ENCODE peak calls at places on chromosome 21, in five cellular contexts. L, B, K, Y and U are unnamed samples.

GRCh38 chr21:37658994-37659458 is 257.2 kb downstream of the KCNJ6 start:
- DNase-seq in L (peak; percentile 86), B (peak; percentile 77), K (no peak), Y (no peak), U (peak; percentile 18)

GRCh38 chr21:36773111-36773510 is 74.2 kb downstream of the SIM2 start:
- DNase-seq in L (peak; percentile 53), B (peak; percentile 76), K (no peak), Y (peak; percentile 83), U (no peak)

GRCh38 chr21:33007747-33008146 is 18.0 kb upstream of the OLIG2 start:
- DNase-seq in L (no peak), B (no peak), K (no peak), Y (no peak), U (no peak)

GRCh38 chr21:32889596-32889995 is 118.0 kb upstream of the PAXBP1 start:
- DNase-seq in L (peak; percentile 32), B (no peak), K (no peak), Y (no peak), U (no peak)

GRCh38 chr21:46427516-46427915 is 31.2 kb upstream of the DIP2A start:
- DNase-seq in L (no peak), B (no peak), K (no peak), Y (no peak), U (no peak)

GRCh38 chr21:36028127-36029069 is 31.9 kb downstream of the SETD4 start:
- DNase-seq in L (peak; percentile 90), B (peak; percentile 62), K (peak; percentile 71), Y (peak; percentile 89), U (peak; percentile 91)

GRCh38 chr21:36092676-36093075 is 22.9 kb downstream of the CBR1 start:
- DNase-seq in L (no peak), B (no peak), K (no peak), Y (no peak), U (no peak)

GRCh38 chr21:38645282-38645681 is 147.0 kb upstream of the ERG start:
- DNase-seq in L (peak; percentile 77), B (peak; percentile 94), K (no peak), Y (no peak), U (no peak)

GRCh38 chr21:29189358-29189757 is 58.9 kb downstream of the MAP3K7CL start:
- DNase-seq in L (peak; percentile 33), B (peak; percentile 72), K (no peak), Y (no peak), U (no peak)

GRCh38 chr21:44370027-44370735 is 16.8 kb downstream of the TRPM2 start:
- DNase-seq in L (peak; percentile 74), B (peak; percentile 52), K (no peak), Y (no peak), U (peak; percentile 54)

GRCh38 chr21:25646541-25646940 is 7.5 kb downstream of the JAM2 start:
- DNase-seq in L (no peak), B (no peak), K (no peak), Y (no peak), U (no peak)

GRCh38 chr21:19523731-19524130 is 1120.1 kb upstream of the TMPRSS15 start:
- DNase-seq in L (no peak), B (peak; percentile 4), K (no peak), Y (no peak), U (no peak)

GRCh38 chr21:27498025-27498424 is 531.1 kb upstream of the ADAMTS5 start:
- DNase-seq in L (no peak), B (no peak), K (no peak), Y (no peak), U (no peak)

GRCh38 chr21:29938968-29939858 is 583 bp downstream of the GRIK1 start:
- DNase-seq in L (peak; percentile 4), B (peak; percentile 5), K (no peak), Y (no peak), U (no peak)

GRCh38 chr21:32448803-32449594 is 36.5 kb downstream of the EVA1C start:
- DNase-seq in L (no peak), B (no peak), K (no peak), Y (no peak), U (no peak)

GRCh38 chr21:46084709-46085108 is 13.2 kb upstream of the COL6A2 start:
- DNase-seq in L (no peak), B (no peak), K (no peak), Y (no peak), U (no peak)

GRCh38 chr21:41763398-41763931 is 3.4 kb downstream of the RIPK4 start:
- DNase-seq in L (no peak), B (no peak), K (no peak), Y (no peak), U (no peak)

GRCh38 chr21:33437140-33437539 is 33.9 kb downstream of the IFNGR2 start:
- DNase-seq in L (no peak), B (no peak), K (no peak), Y (no peak), U (no peak)

GRCh38 chr21:39727401-39728120 is 17.4 kb upstream of the IGSF5 start:
- DNase-seq in L (no peak), B (no peak), K (no peak), Y (no peak), U (no peak)

GRCh38 chr21:32574946-32575925 is 10.1 kb downstream of the TCP10L start:
- DNase-seq in L (no peak), B (no peak), K (peak; percentile 28), Y (no peak), U (no peak)

GRCh38 chr21:35478096-35479080 is 429.3 kb upstream of the RUNX1 start:
- DNase-seq in L (no peak), B (peak; percentile 72), K (no peak), Y (no peak), U (no peak)

GRCh38 chr21:45361033-45361997 is 43.6 kb upstream of the COL18A1 start:
- DNase-seq in L (no peak), B (no peak), K (no peak), Y (no peak), U (no peak)

GRCh38 chr21:42234464-42235241 is 15.7 kb downstream of the ABCG1 start:
- DNase-seq in L (peak; percentile 39), B (peak; percentile 34), K (peak; percentile 83), Y (peak; percentile 84), U (peak; percentile 87)

GRCh38 chr21:44869860-44870747 is 3.4 kb downstream of the PTTG1IP start:
- DNase-seq in L (peak; percentile 85), B (peak; percentile 98), K (no peak), Y (peak; percentile 80), U (peak; percentile 49)

GRCh38 chr21:44296103-44296519 is 3.7 kb upstream of the PFKL start:
- DNase-seq in L (no peak), B (no peak), K (no peak), Y (no peak), U (no peak)

GRCh38 chr21:28893687-28894086 is 99.0 kb downstream of the LTN1 start:
- DNase-seq in L (no peak), B (no peak), K (no peak), Y (no peak), U (no peak)

GRCh38 chr21:45985471-45986315 is 4.1 kb downstream of the COL6A1 start:
- DNase-seq in L (no peak), B (no peak), K (peak; percentile 30), Y (no peak), U (no peak)

GRCh38 chr21:33989440-33989839 is 73.8 kb upstream of the ATP5PO start:
- DNase-seq in L (no peak), B (no peak), K (no peak), Y (no peak), U (no peak)

GRCh38 chr21:39125752-39126485 is 57.3 kb downstream of the PSMG1 start:
- DNase-seq in L (peak; percentile 79), B (peak; percentile 81), K (no peak), Y (no peak), U (peak; percentile 69)